ENCODE peak calls at places on chromosome 4, in four cellular contexts. One of them, this sample, is unnamed. For H3K4me1, the result is how much of the 10 kb centered on the place peaks cover.

GRCh38 chr4:41611881-41612871 is 74.2 kb downstream of the LIMCH1 start:
- DNase-seq in H9: peak
- DNase-seq in K562: no peak
- DNase-seq in IMR-90: peak
- DNase-seq in this sample: peak

GRCh38 chr4:47830263-47831025 is 7.4 kb downstream of the CORIN start:
- DNase-seq in H9: no peak
- DNase-seq in K562: no peak
- DNase-seq in IMR-90: peak
- DNase-seq in this sample: no peak

GRCh38 chr4:84529169-84529751 is 30.2 kb upstream of the NKX6-1 start:
- DNase-seq in H9: no peak
- DNase-seq in K562: peak
- DNase-seq in IMR-90: peak
- DNase-seq in this sample: no peak

GRCh38 chr4:176193126-176193525 is 2.3 kb downstream of the SPATA4 start:
- DNase-seq in H9: no peak
- DNase-seq in K562: no peak
- DNase-seq in IMR-90: peak
- DNase-seq in this sample: no peak

GRCh38 chr4:73613130-73613529 is 7.1 kb downstream of the RASSF6 start:
- DNase-seq in H9: no peak
- DNase-seq in K562: no peak
- DNase-seq in IMR-90: no peak
- DNase-seq in this sample: peak

GRCh38 chr4:145956288-145956890 is 17.8 kb upstream of the ZNF827 start:
- DNase-seq in H9: peak
- DNase-seq in K562: peak
- DNase-seq in IMR-90: peak
- DNase-seq in this sample: peak

GRCh38 chr4:182975806-182976205 is 58.6 kb upstream of the DCTD start:
- DNase-seq in H9: no peak
- DNase-seq in K562: peak
- DNase-seq in IMR-90: peak
- DNase-seq in this sample: no peak

GRCh38 chr4:159071178-159071968 is 31.5 kb upstream of the RAPGEF2 start:
- DNase-seq in H9: peak
- DNase-seq in K562: no peak
- DNase-seq in IMR-90: peak
- DNase-seq in this sample: peak

GRCh38 chr4:176387571-176387970 is 67.8 kb downstream of the SPCS3 start:
- DNase-seq in H9: no peak
- DNase-seq in K562: no peak
- DNase-seq in IMR-90: peak
- DNase-seq in this sample: no peak

GRCh38 chr4:177485528-177485927 is 43.3 kb upstream of the AGA start:
- DNase-seq in H9: no peak
- DNase-seq in K562: no peak
- DNase-seq in IMR-90: peak
- DNase-seq in this sample: no peak

GRCh38 chr4:56535915-56536314 is 30.3 kb downstream of the ARL9 start:
- DNase-seq in H9: no peak
- DNase-seq in K562: no peak
- DNase-seq in IMR-90: no peak
- DNase-seq in this sample: no peak

GRCh38 chr4:56532239-56532638 is 26.6 kb downstream of the ARL9 start:
- DNase-seq in H9: no peak
- DNase-seq in K562: no peak
- DNase-seq in IMR-90: no peak
- DNase-seq in this sample: no peak

GRCh38 chr4:56531823-56532222 is 26.2 kb downstream of the ARL9 start:
- DNase-seq in H9: no peak
- DNase-seq in K562: peak
- DNase-seq in IMR-90: no peak
- DNase-seq in this sample: no peak

GRCh38 chr4:56531149-56531770 is 25.7 kb downstream of the ARL9 start:
- DNase-seq in H9: no peak
- DNase-seq in K562: peak
- DNase-seq in IMR-90: no peak
- DNase-seq in this sample: no peak

GRCh38 chr4:56530269-56531148 is 24.9 kb downstream of the ARL9 start:
- DNase-seq in H9: peak
- DNase-seq in K562: peak
- DNase-seq in IMR-90: peak
- DNase-seq in this sample: peak
- H3K9ac ChIP-seq in H9: peak
- H3K9ac ChIP-seq in K562: peak
- H3K9ac ChIP-seq in IMR-90: peak
- H3K9ac ChIP-seq in this sample: no peak

GRCh38 chr4:93832097-93832496 is 3.5 kb downstream of the ATOH1 start:
- DNase-seq in H9: peak
- DNase-seq in K562: no peak
- DNase-seq in IMR-90: no peak
- DNase-seq in this sample: peak
- H3K4me1 ChIP-seq in H9: under half
- H3K4me1 ChIP-seq in K562: under half
- H3K4me1 ChIP-seq in IMR-90: under half
- H3K4me1 ChIP-seq in this sample: under half

GRCh38 chr4:3835527-3836040 is 69.4 kb downstream of the ADRA2C start:
- DNase-seq in H9: no peak
- DNase-seq in K562: no peak
- DNase-seq in IMR-90: no peak
- DNase-seq in this sample: no peak

GRCh38 chr4:3838437-3839380 is 72.5 kb downstream of the ADRA2C start:
- DNase-seq in H9: no peak
- DNase-seq in K562: no peak
- DNase-seq in IMR-90: no peak
- DNase-seq in this sample: no peak

GRCh38 chr4:3834921-3835521 is 68.8 kb downstream of the ADRA2C start:
- DNase-seq in H9: no peak
- DNase-seq in K562: no peak
- DNase-seq in IMR-90: no peak
- DNase-seq in this sample: no peak

GRCh38 chr4:3836041-3836801 is 70.0 kb downstream of the ADRA2C start:
- DNase-seq in H9: peak
- DNase-seq in K562: no peak
- DNase-seq in IMR-90: no peak
- DNase-seq in this sample: no peak

DNA sequence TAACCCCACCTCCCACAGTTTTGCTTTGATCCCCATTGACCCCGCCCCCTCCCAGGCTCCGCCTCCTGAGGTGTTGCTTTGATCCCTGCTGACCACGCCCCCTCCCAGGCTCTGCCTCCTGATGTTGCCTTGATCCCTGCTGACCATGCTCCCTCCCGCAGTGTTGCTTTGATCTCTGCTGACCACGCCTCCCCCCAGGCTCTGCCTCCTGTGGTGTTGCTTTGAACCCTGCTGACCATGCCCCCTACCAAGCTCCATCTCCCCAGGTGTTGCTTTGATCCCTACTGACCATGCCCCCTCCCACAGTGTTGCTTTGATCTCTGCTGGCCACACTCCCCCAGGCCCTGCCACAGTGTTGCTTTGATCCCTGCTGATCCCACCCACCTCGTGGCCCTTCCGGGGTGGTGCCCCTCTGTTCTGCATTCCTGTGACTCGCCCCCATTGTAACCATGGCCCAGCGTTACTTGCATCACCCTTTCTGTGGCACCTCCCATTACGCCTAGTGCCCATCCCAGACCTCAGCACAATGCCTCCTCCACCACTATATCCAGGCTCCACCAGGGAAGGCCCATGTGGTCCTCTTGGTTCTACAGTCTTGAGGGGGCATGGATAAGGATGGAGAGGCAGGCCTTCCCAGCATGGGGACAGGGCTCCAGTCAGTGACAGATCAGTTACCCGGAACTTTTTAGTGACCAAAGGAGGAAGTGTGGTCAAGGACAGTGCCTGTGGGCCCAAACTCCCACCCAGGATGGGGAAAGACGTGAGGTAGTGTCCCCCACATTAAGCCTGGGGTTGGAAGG is 70.8 kb downstream of the ADRA2C start:
- DNase-seq in H9: peak
- DNase-seq in K562: peak
- DNase-seq in IMR-90: no peak
- DNase-seq in this sample: no peak
- H3K9ac ChIP-seq in H9: no peak
- H3K9ac ChIP-seq in K562: no peak
- H3K9ac ChIP-seq in IMR-90: no peak
- H3K9ac ChIP-seq in this sample: no peak

DNA sequence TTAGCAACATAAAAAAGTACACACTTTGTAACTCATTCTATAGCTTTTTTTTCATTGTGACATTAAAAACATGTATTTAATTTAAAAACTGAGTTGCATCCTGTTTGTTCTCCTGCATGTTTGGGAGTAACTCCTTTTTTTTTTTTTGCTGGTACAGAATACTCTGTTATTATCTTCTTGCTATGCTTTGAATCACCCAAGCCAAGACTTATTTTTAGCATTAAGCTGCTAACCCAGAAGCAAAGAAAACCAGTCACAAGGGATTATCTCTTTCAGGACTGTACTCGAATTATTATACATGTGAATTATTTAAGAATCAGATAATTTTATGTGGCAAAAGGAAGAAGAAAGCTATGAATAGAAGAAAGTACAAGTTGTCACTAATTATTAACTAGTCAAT is 194.9 kb downstream of the ADAMTS3 start:
- DNase-seq in H9: no peak
- DNase-seq in K562: no peak
- DNase-seq in IMR-90: no peak
- DNase-seq in this sample: no peak
- H3K4me1 ChIP-seq in H9: under half
- H3K4me1 ChIP-seq in K562: under half
- H3K4me1 ChIP-seq in IMR-90: under half
- H3K4me1 ChIP-seq in this sample: under half

GRCh38 chr4:82268050-82268825 is 105.6 kb downstream of the HNRNPD start:
- DNase-seq in H9: peak
- DNase-seq in K562: peak
- DNase-seq in IMR-90: peak
- DNase-seq in this sample: peak
- H3K9ac ChIP-seq in H9: no peak
- H3K9ac ChIP-seq in K562: no peak
- H3K9ac ChIP-seq in IMR-90: no peak
- H3K9ac ChIP-seq in this sample: no peak

GRCh38 chr4:55534306-55534705 is 12.4 kb downstream of the CLOCK start:
- DNase-seq in H9: no peak
- DNase-seq in K562: no peak
- DNase-seq in IMR-90: no peak
- DNase-seq in this sample: no peak
- H3K4me1 ChIP-seq in H9: under half
- H3K4me1 ChIP-seq in K562: under half
- H3K4me1 ChIP-seq in IMR-90: under half
- H3K4me1 ChIP-seq in this sample: under half

DNA sequence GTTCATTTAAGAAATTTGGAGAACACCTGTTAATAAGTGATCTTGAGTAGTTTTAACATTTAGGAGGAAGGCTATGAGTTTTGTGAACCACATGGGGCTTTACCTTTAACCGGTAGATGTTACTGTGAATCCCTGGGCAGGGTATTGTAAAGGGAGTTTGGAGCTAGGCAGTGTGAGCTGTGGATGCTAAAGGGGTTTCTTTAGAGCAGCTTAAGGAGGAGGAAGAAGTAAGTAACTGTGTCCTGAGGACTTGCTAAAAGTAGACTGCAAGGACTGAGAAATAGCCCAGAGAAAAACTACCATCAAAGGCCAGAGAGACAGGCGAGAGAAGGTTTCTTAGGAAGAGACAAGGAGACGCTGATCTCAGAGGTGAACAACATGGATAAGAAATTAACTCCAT is 5.6 kb downstream of the RHOH start:
- DNase-seq in H9: no peak
- DNase-seq in K562: no peak
- DNase-seq in IMR-90: no peak
- DNase-seq in this sample: no peak
- H3K9ac ChIP-seq in H9: peak
- H3K9ac ChIP-seq in K562: peak
- H3K9ac ChIP-seq in IMR-90: no peak
- H3K9ac ChIP-seq in this sample: no peak

GRCh38 chr4:139685180-139685579 is 19.6 kb downstream of the MGST2 start:
- DNase-seq in H9: no peak
- DNase-seq in K562: peak
- DNase-seq in IMR-90: no peak
- DNase-seq in this sample: no peak
- H3K4me1 ChIP-seq in H9: under half
- H3K4me1 ChIP-seq in K562: under half
- H3K4me1 ChIP-seq in IMR-90: under half
- H3K4me1 ChIP-seq in this sample: under half

GRCh38 chr4:123558865-123559264 is 162.3 kb downstream of the SPRY1 start:
- DNase-seq in H9: no peak
- DNase-seq in K562: no peak
- DNase-seq in IMR-90: no peak
- DNase-seq in this sample: no peak
- H3K9ac ChIP-seq in H9: no peak
- H3K9ac ChIP-seq in K562: no peak
- H3K9ac ChIP-seq in IMR-90: no peak
- H3K9ac ChIP-seq in this sample: no peak

GRCh38 chr4:2799444-2799911 is 6.6 kb downstream of the SH3BP2 start:
- DNase-seq in H9: no peak
- DNase-seq in K562: no peak
- DNase-seq in IMR-90: no peak
- DNase-seq in this sample: peak
- H3K4me1 ChIP-seq in H9: under half
- H3K4me1 ChIP-seq in K562: under half
- H3K4me1 ChIP-seq in IMR-90: half or more
- H3K4me1 ChIP-seq in this sample: half or more

This sample was measured in colonic mucosa.